ENCODE peak calls at places on chromosome X, in ten cellular contexts. E, C, W, N, T, K, S, V, B and H are unnamed samples.

GRCh38 chrX:85051627-85052026 is 48.0 kb downstream of the APOOL start:
- DNase-seq in E (no peak), C (no peak), W (no peak), N (no peak), T (no peak), K (no peak), S (no peak), V (no peak), B (no peak), H (no peak)

GRCh38 chrX:86047174-86047991 is at the start of gene CHM:
- DNase-seq in E (peak), C (peak), W (peak), N (peak), T (peak), K (peak), S (no peak), V (peak), B (peak), H (peak)

GRCh38 chrX:132092439-132093065 is 35.3 kb downstream of the FRMD7 start:
- DNase-seq in E (peak), C (peak), W (peak), N (peak), T (peak), K (peak), S (peak), V (peak), B (peak), H (peak)

GRCh38 chrX:48465336-48465933 is 4.6 kb downstream of the SLC38A5 start:
- DNase-seq in E (peak), C (no peak), W (peak), N (no peak), T (no peak), K (peak), S (no peak), V (no peak), B (no peak), H (no peak)

GRCh38 chrX:27966955-27967354 is 14.3 kb downstream of the DCAF8L1 start:
- DNase-seq in E (no peak), C (no peak), W (no peak), N (no peak), T (no peak), K (peak), S (no peak), V (no peak), B (no peak), H (no peak)

GRCh38 chrX:128975716-128976115 is 547.6 kb downstream of the SMARCA1 start:
- DNase-seq in E (no peak), C (no peak), W (no peak), N (no peak), T (peak), K (peak), S (no peak), V (peak), B (peak), H (no peak)

GRCh38 chrX:65971151-65971550 is 68.7 kb downstream of the VSIG4 start:
- DNase-seq in E (no peak), C (no peak), W (no peak), N (no peak), T (no peak), K (no peak), S (no peak), V (no peak), B (peak), H (no peak)

GRCh38 chrX:40936827-40937226 is 148.4 kb upstream of the USP9X start:
- DNase-seq in E (no peak), C (no peak), W (no peak), N (no peak), T (no peak), K (no peak), S (no peak), V (no peak), B (no peak), H (no peak)

GRCh38 chrX:34653811-34654210 is 3.3 kb downstream of the TMEM47 start:
- DNase-seq in E (no peak), C (no peak), W (no peak), N (no peak), T (no peak), K (peak), S (no peak), V (no peak), B (no peak), H (no peak)